ENCODE peak calls at places on chromosomes 2 and 18, in four cellular contexts. One of them, this sample, is unnamed.

GRCh38 chr2:163670929-163671328 is 64.9 kb downstream of the FIGN start:
- DNase-seq in prostate gland: no peak
- DNase-seq in spleen: no peak
- DNase-seq in transverse colon: no peak
- DNase-seq in this sample: no peak

GRCh38 chr2:183347969-183348368 is 223.7 kb downstream of the NUP35 start:
- DNase-seq in prostate gland: no peak
- DNase-seq in transverse colon: no peak
- DNase-seq in spleen: no peak
- DNase-seq in this sample: no peak

GRCh38 chr2:176763871-176764404 is 448.7 kb upstream of the HNRNPA3 start:
- DNase-seq in transverse colon: no peak
- DNase-seq in prostate gland: no peak
- DNase-seq in spleen: no peak
- DNase-seq in this sample: no peak

GRCh38 chr18:33034941-33035340 is 262.1 kb upstream of the KLHL14 start:
- DNase-seq in spleen: no peak
- DNase-seq in prostate gland: no peak
- DNase-seq in transverse colon: no peak
- DNase-seq in this sample: no peak

GRCh38 chr2:69770193-69770702 is 28.3 kb downstream of the ANXA4 start:
- DNase-seq in prostate gland: peak
- DNase-seq in spleen: no peak
- DNase-seq in transverse colon: peak
- DNase-seq in this sample: no peak

GRCh38 chr2:98608962-98609604 is 694 bp downstream of the UNC50 start:
- DNase-seq in spleen: peak
- DNase-seq in prostate gland: no peak
- DNase-seq in transverse colon: peak
- DNase-seq in this sample: no peak

GRCh38 chr2:29747786-29748470 is 173.5 kb downstream of the ALK start:
- DNase-seq in prostate gland: no peak
- DNase-seq in spleen: no peak
- DNase-seq in transverse colon: no peak
- DNase-seq in this sample: no peak

GRCh38 chr2:102253753-102254150 is 57.6 kb upstream of the IL1RL1 start:
- DNase-seq in transverse colon: no peak
- DNase-seq in prostate gland: no peak
- DNase-seq in spleen: no peak
- DNase-seq in this sample: no peak

GRCh38 chr2:29803541-29803940 is 117.8 kb downstream of the ALK start:
- DNase-seq in prostate gland: no peak
- DNase-seq in transverse colon: no peak
- DNase-seq in spleen: no peak
- DNase-seq in this sample: no peak

DNA sequence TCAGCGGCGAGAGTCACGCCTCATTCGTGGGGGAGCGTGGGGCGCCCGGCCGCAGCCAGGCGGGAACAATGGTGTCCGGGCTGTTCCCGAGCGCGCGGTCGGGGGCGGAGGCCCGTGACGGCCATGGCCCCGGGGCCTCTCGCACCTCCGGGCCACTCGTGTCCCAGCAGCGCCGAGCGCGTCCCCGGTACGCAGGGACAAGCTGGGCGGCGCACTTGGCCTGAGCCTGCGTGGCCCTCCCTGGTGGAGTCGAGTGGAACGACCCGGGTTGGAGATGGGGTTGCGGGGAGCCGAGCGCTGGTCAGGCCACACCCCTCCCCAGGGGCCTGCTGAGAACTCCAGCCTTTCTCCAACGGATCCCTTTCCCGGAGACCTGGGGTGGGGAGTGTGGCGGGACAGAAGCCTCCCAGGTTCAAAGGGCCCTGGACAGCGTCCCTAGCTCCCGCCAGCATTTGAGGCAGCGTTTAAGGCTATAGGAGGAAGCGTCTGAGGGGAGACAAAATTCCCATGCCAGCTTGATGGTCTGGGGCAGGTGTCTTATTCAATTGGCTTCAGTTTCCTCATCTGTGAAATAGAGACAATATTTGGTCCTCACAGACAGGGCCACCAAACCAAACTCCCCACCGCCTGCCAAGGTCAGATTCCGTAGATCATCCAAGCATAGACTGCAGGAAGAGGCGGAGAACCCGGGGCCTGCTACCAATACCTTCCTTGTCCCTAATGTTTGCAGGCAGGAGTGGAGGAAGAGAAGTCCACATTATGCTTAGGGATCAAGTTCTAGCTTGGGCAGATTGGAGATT is 545 bp downstream of the CNDP2 start:
- DNase-seq in spleen: no peak
- DNase-seq in prostate gland: peak
- DNase-seq in transverse colon: peak
- DNase-seq in this sample: peak
- TF ChIP-seq POLR2AphosphoS5 in spleen: no peak
- TF ChIP-seq POLR2AphosphoS5 in prostate gland: no peak
- TF ChIP-seq POLR2AphosphoS5 in transverse colon: no peak
- TF ChIP-seq POLR2AphosphoS5 in this sample: no peak

GRCh38 chr18:9952633-9953416 is 39.0 kb downstream of the VAPA start:
- DNase-seq in transverse colon: no peak
- DNase-seq in spleen: no peak
- DNase-seq in prostate gland: no peak
- DNase-seq in this sample: no peak
- TF ChIP-seq POLR2A in transverse colon: no peak
- TF ChIP-seq POLR2A in spleen: no peak
- TF ChIP-seq POLR2A in prostate gland: no peak
- TF ChIP-seq POLR2A in this sample: no peak

GRCh38 chr2:32010670-32011565 is at the start of gene MEMO1:
- DNase-seq in transverse colon: peak
- DNase-seq in spleen: peak
- DNase-seq in prostate gland: peak
- DNase-seq in this sample: peak
- TF ChIP-seq CTCF in transverse colon: no peak
- TF ChIP-seq CTCF in spleen: no peak
- TF ChIP-seq CTCF in prostate gland: peak
- TF ChIP-seq CTCF in this sample: no peak

DNA sequence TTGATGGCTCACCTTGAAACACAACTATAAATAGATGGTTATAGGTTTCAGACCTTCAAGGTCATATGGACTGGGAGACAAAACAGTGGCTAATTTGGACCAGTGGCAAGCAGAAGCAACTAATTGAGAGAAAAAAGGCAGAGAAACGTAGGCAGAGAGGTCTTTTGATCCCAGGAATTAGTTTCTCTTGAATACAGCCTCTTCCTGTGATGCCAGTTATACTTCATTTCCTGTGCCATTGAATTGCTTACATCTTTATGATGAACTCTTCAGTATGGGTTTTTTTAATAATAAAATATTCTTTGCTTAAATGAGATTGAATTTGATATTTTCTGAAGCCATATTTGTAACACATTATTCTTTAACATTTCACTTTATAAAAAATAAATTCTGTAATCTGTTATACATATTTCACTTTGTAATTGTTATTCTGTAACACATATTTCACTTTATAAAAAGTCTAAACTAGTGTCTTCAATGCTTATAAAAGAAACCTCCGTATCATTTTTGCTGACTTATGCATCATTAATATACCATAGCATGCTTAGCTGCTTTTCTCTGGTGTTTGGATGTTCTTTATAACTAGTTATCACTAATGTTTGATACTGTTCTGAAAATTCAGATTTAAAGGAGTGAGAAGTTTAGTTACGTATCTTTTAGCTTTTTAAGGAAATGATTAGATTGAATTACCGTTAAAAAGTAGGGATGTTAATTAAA is 8.9 kb downstream of the VAPA start:
- DNase-seq in transverse colon: no peak
- DNase-seq in spleen: no peak
- DNase-seq in prostate gland: no peak
- DNase-seq in this sample: no peak
- TF ChIP-seq POLR2AphosphoS5 in transverse colon: no peak
- TF ChIP-seq POLR2AphosphoS5 in spleen: no peak
- TF ChIP-seq POLR2AphosphoS5 in prostate gland: no peak
- TF ChIP-seq POLR2AphosphoS5 in this sample: no peak